ENCODE peak calls at places on chromosomes 1 and 21, in five cellular contexts. Z is left ventricle myocardium inferior, W is neural progenitor cell, R is mesendoderm, A is transverse colon. S is an unnamed sample.

GRCh38 chr1:227318003-227318851 is at the start of gene CDC42BPA:
- DNase-seq in Z (peak; percentile 89), W (peak; percentile 92), R (peak; percentile 94), A (peak; percentile 82), S (peak; percentile 71)

GRCh38 chr1:11519629-11520031 is 40.7 kb downstream of the DISP3 start:
- DNase-seq in Z (no peak), W (no peak), R (no peak), A (no peak), S (no peak)

GRCh38 chr1:212678456-212679410 is 20.9 kb downstream of the BATF3 start:
- DNase-seq in Z (no peak), W (no peak), R (no peak), A (no peak), S (no peak)

GRCh38 chr1:173117108-173117633 is 66.4 kb upstream of the TNFSF18 start:
- DNase-seq in Z (no peak), W (no peak), R (no peak), A (no peak), S (no peak)

GRCh38 chr1:94006604-94007003 is 97.4 kb upstream of the GCLM start:
- DNase-seq in Z (no peak), W (no peak), R (no peak), A (no peak), S (no peak)

GRCh38 chr1:67460648-67461500 is 30.7 kb upstream of the SERBP1 start:
- DNase-seq in Z (peak; percentile 63), W (peak; percentile 20), R (peak; percentile 18), A (no peak), S (no peak)

GRCh38 chr1:2609271-2610035 is 22.9 kb downstream of the PRXL2B start:
- DNase-seq in Z (no peak), W (no peak), R (no peak), A (no peak), S (no peak)

GRCh38 chr1:172146149-172146850 is 274.2 kb upstream of the C1orf105 start:
- DNase-seq in Z (no peak), W (no peak), R (no peak), A (no peak), S (no peak)

GRCh38 chr1:16981269-16981849 is 939 bp upstream of the MFAP2 start:
- DNase-seq in Z (no peak), W (no peak), R (no peak), A (no peak), S (no peak)

GRCh38 chr1:36134805-36135339 is 9.8 kb upstream of the COL8A2 start:
- DNase-seq in Z (peak; percentile 42), W (peak; percentile 84), R (peak; percentile 90), A (peak; percentile 45), S (no peak)

GRCh38 chr1:11196945-11197344 is 7.8 kb downstream of the ANGPTL7 start:
- DNase-seq in Z (no peak), W (no peak), R (peak; percentile 61), A (no peak), S (no peak)

GRCh38 chr1:110674337-110675059 is at the start of gene KCNA3:
- DNase-seq in Z (peak; percentile 19), W (peak; percentile 91), R (peak; percentile 74), A (peak; percentile 65), S (peak; percentile 66)

GRCh38 chr1:27992271-27992670 is 32.5 kb downstream of the XKR8 start:
- DNase-seq in Z (no peak), W (no peak), R (no peak), A (no peak), S (no peak)

GRCh38 chr1:172662464-172663109 is 3.7 kb downstream of the FASLG start:
- DNase-seq in Z (peak; percentile 27), W (no peak), R (no peak), A (peak; percentile 69), S (peak; percentile 70)

GRCh38 chr1:26418865-26419349 is 8.3 kb downstream of the LIN28A start:
- DNase-seq in Z (no peak), W (peak; percentile 97), R (peak; percentile 99), A (no peak), S (no peak)

GRCh38 chr1:215273838-215274516 is 191.4 kb downstream of the KCNK2 start:
- DNase-seq in Z (no peak), W (no peak), R (no peak), A (no peak), S (no peak)

GRCh38 chr1:229434005-229434640 is at the start of gene ACTA1:
- DNase-seq in Z (peak; percentile 46), W (peak; percentile 78), R (peak; percentile 87), A (no peak), S (no peak)

GRCh38 chr1:39130297-39130696 is 74.2 kb upstream of the MACF1 start:
- DNase-seq in Z (no peak), W (no peak), R (no peak), A (no peak), S (no peak)

GRCh38 chr1:65992160-65993046 is 199.7 kb downstream of the PDE4B start:
- DNase-seq in Z (no peak), W (peak; percentile 9), R (peak; percentile 3), A (no peak), S (no peak)

GRCh38 chr1:192225266-192225665 is 67.0 kb downstream of the RGS18 start:
- DNase-seq in Z (no peak), W (no peak), R (no peak), A (no peak), S (no peak)

GRCh38 chr1:1760345-1760650 is 18.0 kb downstream of the NADK start:
- DNase-seq in Z (no peak), W (no peak), R (no peak), A (no peak), S (no peak)

GRCh38 chr1:181397841-181398240 is 85.5 kb upstream of the CACNA1E start:
- DNase-seq in Z (no peak), W (no peak), R (no peak), A (no peak), S (peak; percentile 84)

GRCh38 chr1:50981741-50982140 is 11.7 kb downstream of the CDKN2C start:
- DNase-seq in Z (no peak), W (no peak), R (no peak), A (no peak), S (no peak)

GRCh38 chr1:20491178-20491577 is 5.2 kb upstream of the CAMK2N1 start:
- DNase-seq in Z (no peak), W (no peak), R (no peak), A (no peak), S (no peak)
- H3K4me1 ChIP-seq in Z (peaks cover 35% of the 10 kb centered on the region), W (no peaks in the 10 kb centered on the region), R (no peaks in the 10 kb centered on the region), A (peaks cover 22% of the 10 kb centered on the region), S (no peaks in the 10 kb centered on the region)

DNA sequence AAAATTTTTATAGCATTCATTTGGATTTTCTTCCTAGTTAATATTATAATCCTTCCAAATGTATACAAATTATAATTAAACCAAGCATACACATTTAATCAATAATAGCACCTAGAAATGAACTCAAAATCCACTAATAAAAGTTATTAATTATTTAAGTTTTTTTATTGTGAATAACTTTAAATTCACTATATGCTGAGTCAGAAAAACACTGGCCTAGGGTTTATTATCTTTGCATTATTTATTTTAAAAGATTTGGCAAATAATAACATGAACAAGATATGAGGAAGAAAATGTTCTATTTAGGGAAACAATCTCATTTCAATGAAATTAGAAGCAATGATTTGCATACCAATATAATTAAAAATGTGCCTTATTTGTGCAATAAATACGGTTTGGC is 951.5 kb downstream of the KCNT2 start:
- DNase-seq in Z (no peak), W (no peak), R (no peak), A (no peak), S (no peak)
- H3K4me1 ChIP-seq in Z (no peaks in the 10 kb centered on the region), W (no peaks in the 10 kb centered on the region), R (no peaks in the 10 kb centered on the region), A (no peaks in the 10 kb centered on the region), S (no peaks in the 10 kb centered on the region)

GRCh38 chr1:201589186-201589585 is 50.3 kb downstream of the NAV1 start:
- DNase-seq in Z (no peak), W (no peak), R (no peak), A (no peak), S (no peak)
- H3K4me1 ChIP-seq in Z (peaks cover 33% of the 10 kb centered on the region), W (peaks cover 7% of the 10 kb centered on the region), R (no peaks in the 10 kb centered on the region), A (peaks cover 16% of the 10 kb centered on the region), S (no peaks in the 10 kb centered on the region)

GRCh38 chr1:4256351-4256750 is 356.3 kb upstream of the C1orf174 start:
- DNase-seq in Z (no peak), W (no peak), R (no peak), A (no peak), S (no peak)
- H3K4me1 ChIP-seq in Z (no peaks in the 10 kb centered on the region), W (peaks cover 4% of the 10 kb centered on the region), R (no peaks in the 10 kb centered on the region), A (no peaks in the 10 kb centered on the region), S (no peaks in the 10 kb centered on the region)

GRCh38 chr1:207799989-207800648 is 48.3 kb downstream of the CD46 start:
- DNase-seq in Z (no peak), W (no peak), R (no peak), A (no peak), S (no peak)

GRCh38 chr1:207798847-207799246 is 47.0 kb downstream of the CD46 start:
- DNase-seq in Z (no peak), W (no peak), R (no peak), A (no peak), S (no peak)

GRCh38 chr1:207804746-207805468 is 53.1 kb downstream of the CD46 start:
- DNase-seq in Z (no peak), W (no peak), R (no peak), A (no peak), S (no peak)

GRCh38 chr1:207803678-207804077 is 51.8 kb downstream of the CD46 start:
- DNase-seq in Z (no peak), W (no peak), R (no peak), A (no peak), S (no peak)

DNA sequence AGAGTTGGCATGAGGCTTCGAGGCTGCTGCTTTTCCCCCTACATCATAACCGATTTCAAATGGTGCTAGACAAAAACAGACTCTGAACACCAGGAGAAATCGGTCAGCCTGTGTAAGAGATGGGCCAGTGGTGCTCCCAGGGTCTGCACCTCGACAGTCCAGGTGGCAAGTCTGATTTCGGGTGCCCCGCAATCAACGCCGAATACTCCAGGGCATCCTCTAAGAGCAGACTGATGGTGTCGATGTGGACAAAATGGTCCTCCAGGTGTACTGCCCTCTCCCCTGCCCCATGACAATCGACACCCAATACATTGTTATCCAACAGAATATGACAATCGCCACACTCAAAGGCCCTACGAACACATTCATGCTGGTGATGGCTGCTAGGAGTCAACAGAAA is 50.0 kb downstream of the CD46 start:
- DNase-seq in Z (no peak), W (no peak), R (no peak), A (no peak), S (no peak)
- H3K4me1 ChIP-seq in Z (peaks cover 66% of the 10 kb centered on the region), W (no peaks in the 10 kb centered on the region), R (no peaks in the 10 kb centered on the region), A (peaks cover 28% of the 10 kb centered on the region), S (peaks cover 25% of the 10 kb centered on the region)

GRCh38 chr1:116175621-116176020 is 64.4 kb downstream of the MAB21L3 start:
- DNase-seq in Z (no peak), W (no peak), R (no peak), A (no peak), S (no peak)
- H3K4me1 ChIP-seq in Z (no peaks in the 10 kb centered on the region), W (no peaks in the 10 kb centered on the region), R (no peaks in the 10 kb centered on the region), A (peaks cover 10% of the 10 kb centered on the region), S (no peaks in the 10 kb centered on the region)

DNA sequence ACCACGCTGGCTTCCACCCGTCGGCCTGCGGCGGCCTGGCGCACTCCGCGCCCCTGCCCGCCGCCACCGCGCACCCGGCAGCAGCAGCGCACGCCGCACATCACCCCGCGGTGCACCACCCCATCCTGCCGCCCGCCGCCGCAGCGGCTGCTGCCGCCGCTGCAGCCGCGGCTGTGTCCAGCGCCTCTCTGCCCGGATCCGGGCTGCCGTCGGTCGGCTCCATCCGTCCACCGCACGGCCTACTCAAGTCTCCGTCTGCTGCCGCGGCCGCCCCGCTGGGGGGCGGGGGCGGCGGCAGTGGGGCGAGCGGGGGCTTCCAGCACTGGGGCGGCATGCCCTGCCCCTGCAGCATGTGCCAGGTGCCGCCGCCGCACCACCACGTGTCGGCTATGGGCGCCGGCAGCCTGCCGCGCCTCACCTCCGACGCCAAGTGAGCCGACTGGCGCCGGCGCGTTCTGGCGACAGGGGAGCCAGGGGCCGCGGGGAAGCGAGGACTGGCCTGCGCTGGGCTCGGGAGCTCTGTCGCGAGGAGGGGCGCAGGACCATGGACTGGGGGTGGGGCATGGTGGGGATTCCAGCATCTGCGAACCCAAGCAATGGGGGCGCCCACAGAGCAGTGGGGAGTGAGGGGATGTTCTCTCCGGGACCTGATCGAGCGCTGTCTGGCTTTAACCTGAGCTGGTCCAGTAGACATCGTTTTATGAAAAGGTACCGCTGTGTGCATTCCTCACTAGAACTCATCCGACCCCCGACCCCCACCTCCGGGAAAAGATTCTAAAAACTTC is 1.9 kb downstream of the OLIG2 start:
- DNase-seq in Z (no peak), W (peak; percentile 62), R (no peak), A (no peak), S (no peak)
- H3K4me1 ChIP-seq in Z (peaks cover 62% of the 10 kb centered on the region), W (peaks cover 16% of the 10 kb centered on the region), R (no peaks in the 10 kb centered on the region), A (peaks cover 21% of the 10 kb centered on the region), S (no peaks in the 10 kb centered on the region)